ENCODE peak calls at places on chromosomes 2 and 18, in eight cellular contexts. Q is pancreas, I is kidney, W is HL-60, J is neural progenitor cell, V is cardiac fibroblast, X is epithelial cell of esophagus, B is fibroblast of mammary gland. R is an unnamed sample.

GRCh38 chr18:43805646-43806194 is 528.4 kb upstream of the SYT4 start:
- DNase-seq in Q (no peak), I (peak), W (no peak), J (no peak), V (peak), X (no peak), B (peak), R (peak)

GRCh38 chr18:12742453-12742852 is 39.6 kb downstream of the PSMG2 start:
- DNase-seq in Q (no peak), I (no peak), W (no peak), J (no peak), V (peak), X (peak), B (peak), R (no peak)

GRCh38 chr2:160647967-160648685 is 154.5 kb upstream of the RBMS1 start:
- DNase-seq in Q (peak), I (peak), W (no peak), J (no peak), V (no peak), X (peak), B (no peak), R (no peak)

GRCh38 chr18:26656401-26656943 is 108.1 kb upstream of the KCTD1 start:
- DNase-seq in Q (no peak), I (peak), W (no peak), J (peak), V (no peak), X (no peak), B (no peak), R (no peak)

GRCh38 chr2:216195565-216195978 is 86.4 kb downstream of the XRCC5 start:
- DNase-seq in Q (no peak), I (no peak), W (no peak), J (no peak), V (peak), X (peak), B (peak), R (peak)

GRCh38 chr18:6409933-6410332 is 4.8 kb downstream of the L3MBTL4 start:
- DNase-seq in Q (no peak), I (no peak), W (no peak), J (no peak), V (no peak), X (no peak), B (no peak), R (no peak)

GRCh38 chr2:27966466-27966865 is 75.9 kb downstream of the BABAM2 start:
- DNase-seq in Q (no peak), I (no peak), W (no peak), J (no peak), V (peak), X (no peak), B (peak), R (no peak)

GRCh38 chr2:174802459-174802858 is 38.2 kb upstream of the CHRNA1 start:
- DNase-seq in Q (no peak), I (no peak), W (no peak), J (no peak), V (no peak), X (no peak), B (peak), R (no peak)

GRCh38 chr2:105541189-105542050 is 142.6 kb upstream of the FHL2 start:
- DNase-seq in Q (no peak), I (no peak), W (no peak), J (no peak), V (no peak), X (peak), B (no peak), R (no peak)

GRCh38 chr2:225270861-225271260 is 128.6 kb upstream of the NYAP2 start:
- DNase-seq in Q (no peak), I (no peak), W (peak), J (no peak), V (peak), X (peak), B (peak), R (peak)

GRCh38 chr18:41353726-41354125 is 601.3 kb upstream of the PIK3C3 start:
- DNase-seq in Q (no peak), I (no peak), W (no peak), J (no peak), V (no peak), X (no peak), B (no peak), R (no peak)

GRCh38 chr2:239137165-239137889 is 263.5 kb downstream of the HDAC4 start:
- DNase-seq in Q (no peak), I (no peak), W (no peak), J (no peak), V (no peak), X (no peak), B (no peak), R (no peak)

GRCh38 chr18:67608909-67609308 is 92.4 kb upstream of the DSEL start:
- DNase-seq in Q (no peak), I (no peak), W (no peak), J (no peak), V (peak), X (no peak), B (peak), R (no peak)

GRCh38 chr2:72755647-72756423 is 70.0 kb downstream of the EXOC6B start:
- DNase-seq in Q (no peak), I (no peak), W (no peak), J (no peak), V (peak), X (peak), B (peak), R (peak)

GRCh38 chr2:102891261-102891660 is 129.4 kb downstream of the TMEM182 start:
- DNase-seq in Q (no peak), I (no peak), W (peak), J (no peak), V (peak), X (peak), B (peak), R (no peak)

DNA sequence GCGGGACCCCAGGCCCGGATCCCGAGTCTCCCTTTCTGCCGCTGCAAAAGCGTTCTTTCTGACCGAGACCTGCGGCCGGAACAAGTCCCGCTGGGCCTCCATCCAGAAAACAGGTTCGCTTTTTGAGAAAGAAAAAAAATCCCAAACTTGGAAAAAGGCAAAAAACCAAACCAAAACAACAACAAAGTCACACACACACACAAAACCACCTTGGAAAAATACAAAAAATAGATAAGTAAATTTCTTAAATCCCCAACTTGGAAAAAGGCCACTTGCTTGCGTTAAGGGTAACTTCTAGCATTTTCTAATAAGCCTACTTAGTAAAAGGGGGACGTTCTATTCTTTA is 250 bp upstream of the CHST10 start:
- DNase-seq in Q (no peak), I (no peak), W (no peak), J (no peak), V (peak), X (no peak), B (no peak), R (no peak)
- H3K4me3 ChIP-seq in Q (peak), I (peak), W (peak), J (peak), V (peak), X (peak), B (peak), R (peak)

DNA sequence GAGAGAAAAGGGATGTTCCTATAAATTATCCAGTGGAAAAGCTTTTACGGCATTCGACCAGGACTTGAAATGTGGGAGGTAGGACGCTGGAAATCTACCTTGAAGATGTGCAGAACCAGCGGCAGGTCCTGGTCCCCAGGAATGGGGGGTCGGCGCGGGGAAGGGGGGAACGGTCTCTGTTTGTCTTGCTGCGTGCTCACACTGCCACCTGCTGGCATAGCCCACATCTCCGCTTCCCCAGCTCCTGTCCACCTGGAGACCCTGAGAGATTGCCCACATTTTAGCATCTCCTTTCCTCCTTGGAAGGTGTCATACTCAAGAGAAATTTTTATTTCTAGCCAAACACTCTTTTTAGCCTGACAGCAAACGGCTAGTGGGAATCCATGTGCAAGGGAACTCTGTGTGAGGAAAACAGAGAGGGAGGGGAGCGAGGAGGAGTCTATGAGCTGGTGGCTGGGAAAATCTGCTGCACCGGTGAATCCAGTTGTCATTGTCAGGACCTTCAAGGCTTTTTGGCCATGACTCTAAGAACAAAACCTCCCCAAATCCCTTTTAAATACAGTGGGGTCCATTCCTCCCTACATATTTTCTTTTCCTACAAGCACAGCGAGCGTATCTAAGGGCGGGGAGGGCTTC is 348.9 kb upstream of the PKDCC start:
- DNase-seq in Q (no peak), I (no peak), W (no peak), J (peak), V (peak), X (peak), B (peak), R (peak)
- TF ChIP-seq CTCF in Q (peak), I (peak), W (peak), J (peak), V (peak), X (peak), B (peak), R (peak)

GRCh38 chr2:120709608-120710041 is 26.0 kb upstream of the GLI2 start:
- DNase-seq in Q (no peak), I (no peak), W (no peak), J (no peak), V (peak), X (no peak), B (peak), R (no peak)

GRCh38 chr2:120710256-120710655 is 25.4 kb upstream of the GLI2 start:
- DNase-seq in Q (no peak), I (no peak), W (no peak), J (no peak), V (peak), X (peak), B (peak), R (no peak)

GRCh38 chr2:120707816-120708215 is 27.9 kb upstream of the GLI2 start:
- DNase-seq in Q (no peak), I (no peak), W (no peak), J (no peak), V (no peak), X (no peak), B (peak), R (no peak)

GRCh38 chr2:120711694-120712093 is 24.0 kb upstream of the GLI2 start:
- DNase-seq in Q (no peak), I (no peak), W (no peak), J (no peak), V (no peak), X (no peak), B (no peak), R (no peak)

DNA sequence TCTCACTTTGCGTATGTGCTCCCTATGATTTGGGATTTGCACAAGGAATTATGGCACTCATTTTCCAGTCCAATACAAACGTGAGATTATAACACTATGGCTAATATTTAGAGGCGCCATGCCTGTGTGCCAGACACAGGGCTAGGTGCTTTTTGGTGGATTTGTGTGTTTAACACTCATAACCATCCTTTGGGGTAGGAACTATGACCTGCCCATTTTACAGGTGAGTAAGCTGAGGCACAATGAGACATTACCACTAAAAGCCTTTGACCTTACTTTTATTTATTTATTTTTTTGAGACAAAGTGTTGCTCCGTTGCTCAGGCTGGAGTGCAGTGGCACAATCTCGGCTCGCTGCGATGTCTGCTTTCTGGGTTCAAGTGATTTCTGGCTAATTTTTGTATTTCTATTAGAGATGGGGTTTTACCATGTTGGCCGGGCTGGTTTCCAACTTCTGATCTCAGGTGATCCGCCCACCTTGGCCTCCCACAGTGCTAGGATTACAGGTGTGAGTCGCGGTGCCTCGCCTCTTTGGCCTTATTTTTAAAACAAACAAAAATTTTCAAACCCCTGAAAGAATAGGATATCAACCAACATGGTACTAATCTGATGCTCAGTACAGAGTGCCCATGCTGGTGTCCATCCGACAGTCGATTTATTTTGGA is 26.6 kb upstream of the GLI2 start:
- DNase-seq in Q (no peak), I (no peak), W (no peak), J (no peak), V (no peak), X (no peak), B (no peak), R (no peak)
- H3K4me3 ChIP-seq in Q (no peak), I (no peak), W (no peak), J (no peak), V (no peak), X (no peak), B (no peak), R (no peak)

GRCh38 chr2:128232965-128233789 is 85.5 kb downstream of the HS6ST1 start:
- DNase-seq in Q (peak), I (peak), W (peak), J (peak), V (peak), X (peak), B (peak), R (peak)
- TF ChIP-seq CTCF in Q (peak), I (peak), W (peak), J (peak), V (peak), X (peak), B (peak), R (peak)

GRCh38 chr2:15941483-15941853 is 1.1 kb downstream of the MYCN start:
- DNase-seq in Q (no peak), I (no peak), W (no peak), J (peak), V (no peak), X (no peak), B (no peak), R (peak)
- H3K4me3 ChIP-seq in Q (peak), I (peak), W (no peak), J (peak), V (no peak), X (no peak), B (no peak), R (peak)